ENCODE peak calls at places on chromosomes 7 and 10, in ten cellular contexts. D is lower leg skin; M is activated gamma-delta T cell; U is uterus; J is GM03348; C is activated T-cell treated with anti-CD3 and anti-CD28 coated beads for 1 hour; P is pons; S is left ventricle myocardium inferior; K is effector memory CD8-positive, alpha-beta T cell; L is RWPE1. H is an unnamed sample.

GRCh38 chr10:132359305-132360040 is 27.5 kb downstream of the LRRC27 start:
- DNase-seq in C (no peak), S (peak; percentile 62), U (no peak), J (no peak), P (no peak), K (no peak), D (no peak), M (no peak), L (no peak), H (no peak)

GRCh38 chr7:13790611-13791010 is 198.9 kb downstream of the ETV1 start:
- DNase-seq in C (no peak), M (no peak), U (no peak), P (no peak), L (no peak), J (peak; percentile 10), K (no peak), S (no peak), D (no peak), H (no peak)

GRCh38 chr10:122279725-122280141 is 8.6 kb downstream of the BTBD16 start:
- DNase-seq in S (peak; percentile 38), J (peak; percentile 43), U (no peak), M (no peak), D (no peak), K (no peak), C (no peak), L (peak; percentile 51), P (peak; percentile 85), H (no peak)

GRCh38 chr10:110676016-110676415 is 31.9 kb downstream of the RBM20 start:
- DNase-seq in P (no peak), K (no peak), J (peak; percentile 62), D (no peak), L (no peak), C (no peak), U (no peak), M (no peak), S (no peak), H (no peak)

GRCh38 chr10:93992400-93993030 is 1.2 kb upstream of the PLCE1 start:
- DNase-seq in U (no peak), P (no peak), C (no peak), S (no peak), K (no peak), D (no peak), J (peak; percentile 16), L (no peak), M (no peak), H (no peak)

GRCh38 chr10:30155401-30155800 is 96.0 kb upstream of the JCAD start:
- DNase-seq in K (no peak), D (no peak), J (no peak), L (no peak), S (no peak), C (no peak), P (peak; percentile 18), U (peak; percentile 36), M (no peak), H (no peak)

GRCh38 chr7:54946764-54947163 is 72.1 kb upstream of the EGFR start:
- DNase-seq in K (no peak), M (no peak), J (no peak), L (peak; percentile 78), P (no peak), S (no peak), D (no peak), C (no peak), U (no peak), H (no peak)

GRCh38 chr10:36177071-36177470 is 535.0 kb upstream of the FZD8 start:
- DNase-seq in L (no peak), D (no peak), M (no peak), K (no peak), U (no peak), C (no peak), P (no peak), S (no peak), J (peak; percentile 5), H (no peak)

GRCh38 chr7:29609162-29610030 is 45.8 kb downstream of the PRR15 start:
- DNase-seq in P (peak; percentile 12), D (no peak), J (peak; percentile 69), U (no peak), M (no peak), K (no peak), C (no peak), S (no peak), L (peak; percentile 84), H (no peak)

GRCh38 chr7:45066409-45066808 is 22.4 kb downstream of the NACAD start:
- DNase-seq in C (no peak), P (no peak), L (no peak), S (no peak), D (no peak), U (no peak), M (no peak), J (no peak), K (no peak), H (no peak)

GRCh38 chr7:132117181-132117580 is 459.1 kb downstream of the PLXNA4 start:
- DNase-seq in P (no peak), C (no peak), J (peak; percentile 73), M (no peak), K (no peak), D (no peak), U (peak; percentile 41), L (peak; percentile 85), S (no peak), H (no peak)

GRCh38 chr10:17229967-17230682 is 2.1 kb downstream of the VIM start:
- DNase-seq in M (peak; percentile 69), P (no peak), K (peak; percentile 89), C (peak; percentile 81), S (peak; percentile 82), D (peak; percentile 82), U (peak; percentile 84), L (peak; percentile 79), J (peak; percentile 85), H (peak; percentile 46)

GRCh38 chr10:4283841-4284610 is 499.0 kb upstream of the KLF6 start:
- DNase-seq in D (peak; percentile 63), P (peak; percentile 12), J (peak; percentile 57), K (no peak), M (no peak), S (peak; percentile 69), C (no peak), L (no peak), U (peak; percentile 77), H (no peak)

GRCh38 chr10:77513220-77513619 is 124.4 kb downstream of the KCNMA1 start:
- DNase-seq in D (no peak), L (no peak), C (no peak), S (no peak), K (no peak), P (no peak), M (no peak), J (no peak), U (no peak), H (no peak)

GRCh38 chr10:76397210-76397881 is 965.9 kb downstream of the LRMDA start:
- DNase-seq in L (no peak), P (peak; percentile 7), U (peak; percentile 76), J (no peak), M (no peak), K (no peak), C (no peak), S (peak; percentile 22), D (no peak), H (no peak)

GRCh38 chr7:11341285-11341944 is 367.7 kb downstream of the PHF14 start:
- DNase-seq in S (no peak), P (peak; percentile 63), L (no peak), K (no peak), C (no peak), M (no peak), U (no peak), J (peak; percentile 20), D (no peak), H (no peak)

GRCh38 chr10:804787-805634 is 115.5 kb upstream of the DIP2C start:
- DNase-seq in U (no peak), C (no peak), K (no peak), L (no peak), M (no peak), J (no peak), P (no peak), S (no peak), D (no peak), H (no peak)

GRCh38 chr7:604884-605531 is 85.4 kb upstream of the PDGFA start:
- DNase-seq in L (no peak), M (no peak), D (no peak), P (no peak), S (no peak), J (no peak), U (no peak), K (no peak), C (no peak), H (no peak)

GRCh38 chr10:86078639-86079035 is 288.0 kb downstream of the GRID1 start:
- DNase-seq in L (no peak), J (no peak), U (no peak), M (no peak), S (no peak), P (no peak), C (no peak), D (no peak), K (no peak), H (no peak)

GRCh38 chr7:101226686-101227085 is 8.7 kb downstream of the ZNHIT1 start:
- DNase-seq in C (no peak), D (no peak), S (no peak), L (no peak), P (no peak), U (no peak), K (no peak), M (no peak), J (no peak), H (no peak)

GRCh38 chr7:155744931-155745683 is 67.2 kb downstream of the SHH start:
- DNase-seq in J (no peak), C (no peak), U (no peak), K (no peak), L (no peak), M (no peak), P (peak; percentile 31), S (no peak), D (no peak), H (no peak)

GRCh38 chr7:14095233-14095950 is 105.9 kb upstream of the ETV1 start:
- DNase-seq in P (no peak), D (no peak), C (no peak), S (no peak), U (no peak), K (no peak), M (no peak), J (no peak), L (no peak), H (no peak)